ENCODE peak calls at places on chromosomes 13 and 19, in six cellular contexts. N is GM12878, P is H1, L is GM12892, D is HepG2, H is K562. W is an unnamed sample.

GRCh38 chr13:110627351-110627750 is 12.0 kb downstream of the NAXD start:
- DNase-seq in H (no peak), P (no peak), N (no peak), D (no peak), L (no peak), W (no peak)

GRCh38 chr13:105333416-105333815 is 1202.0 kb downstream of the EFNB2 start:
- DNase-seq in P (no peak), H (no peak), N (no peak), D (no peak), L (no peak), W (no peak)

GRCh38 chr19:17339088-17339741 is 1.9 kb downstream of the GTPBP3 start:
- DNase-seq in L (no peak), N (no peak), D (no peak), P (no peak), H (peak; percentile 73), W (no peak)

GRCh38 chr13:26964278-26965057 is 203.9 kb upstream of the GPR12 start:
- DNase-seq in D (no peak), P (no peak), N (no peak), H (no peak), L (no peak), W (no peak)

GRCh38 chr13:88979465-88980180 is 1308.5 kb downstream of the SLITRK5 start:
- DNase-seq in P (no peak), D (no peak), H (no peak), N (no peak), L (no peak), W (no peak)

GRCh38 chr19:15900504-15900903 is 2.6 kb upstream of the CYP4F2 start:
- DNase-seq in L (no peak), H (no peak), N (no peak), D (no peak), P (no peak), W (no peak)

GRCh38 chr19:47102561-47103135 is 10.9 kb downstream of the ZC3H4 start:
- DNase-seq in D (no peak), L (no peak), H (peak; percentile 7), N (no peak), P (no peak), W (no peak)

GRCh38 chr13:111462221-111462764 is 141.9 kb downstream of the TEX29 start:
- DNase-seq in H (no peak), N (no peak), D (no peak), P (no peak), L (no peak), W (no peak)

GRCh38 chr19:46404884-46405658 is 8.3 kb downstream of the CCDC8 start:
- DNase-seq in L (no peak), P (no peak), D (peak; percentile 56), H (peak; percentile 63), N (no peak), W (no peak)

GRCh38 chr19:6528544-6529121 is 2.2 kb upstream of the TNFSF9 start:
- DNase-seq in H (no peak), N (no peak), D (peak; percentile 60), L (no peak), P (no peak), W (no peak)

GRCh38 chr19:32876236-32876918 is 6.8 kb upstream of the SLC7A9 start:
- DNase-seq in L (no peak), H (no peak), N (no peak), D (no peak), P (no peak), W (no peak)

GRCh38 chr13:112931028-112931934 is 37.7 kb upstream of the MCF2L start:
- DNase-seq in L (no peak), P (peak; percentile 13), D (peak; percentile 59), H (peak; percentile 45), N (no peak), W (no peak)

GRCh38 chr19:33702606-33703437 is 81.1 kb downstream of the CHST8 start:
- DNase-seq in D (no peak), H (no peak), N (no peak), L (no peak), P (no peak), W (no peak)

GRCh38 chr13:96000069-96000468 is 53.1 kb downstream of the UGGT2 start:
- DNase-seq in L (no peak), D (no peak), H (no peak), P (no peak), N (no peak), W (no peak)

GRCh38 chr13:31015207-31015606 is 82.8 kb downstream of the TEX26 start:
- DNase-seq in D (no peak), H (no peak), L (no peak), N (no peak), P (no peak), W (no peak)

GRCh38 chr19:18017275-18018083 is 9.5 kb downstream of the ARRDC2 start:
- DNase-seq in D (no peak), P (no peak), N (no peak), H (peak; percentile 6), L (no peak), W (no peak)

GRCh38 chr13:46062190-46062589 is 9.6 kb upstream of the ZC3H13 start:
- DNase-seq in N (no peak), H (no peak), P (no peak), D (no peak), L (no peak), W (no peak)

GRCh38 chr19:46115396-46116109 is 8.9 kb downstream of the IGFL3 start:
- DNase-seq in P (no peak), N (peak; percentile 31), H (no peak), D (no peak), L (peak; percentile 23), W (peak; percentile 39)

GRCh38 chr19:5805465-5806132 is 732 bp downstream of the NRTN start:
- DNase-seq in L (peak; percentile 53), N (no peak), H (peak; percentile 86), P (no peak), D (peak; percentile 65), W (peak; percentile 64)

GRCh38 chr13:85241045-85241444 is 558.2 kb downstream of the SLITRK6 start:
- DNase-seq in L (no peak), H (no peak), P (no peak), N (no peak), D (no peak), W (no peak)

GRCh38 chr13:48333976-48334375 is 30.4 kb downstream of the RB1 start:
- DNase-seq in D (no peak), N (no peak), P (no peak), H (no peak), L (no peak), W (no peak)

GRCh38 chr19:24166055-24166454 is 79.1 kb downstream of the ZNF254 start:
- DNase-seq in D (no peak), P (no peak), H (no peak), L (no peak), N (no peak), W (no peak)
- TF ChIP-seq TAF1 in D (no peak), P (no peak), H (no peak), L (no peak), N (no peak), W (no peak)

GRCh38 chr19:55586976-55587668 is 6.5 kb upstream of the ZNF579 start:
- DNase-seq in L (peak; percentile 92), H (peak; percentile 98), N (peak; percentile 60), P (peak; percentile 84), D (peak; percentile 93), W (peak; percentile 94)
- TF ChIP-seq POLR2A in L (no peak), H (no peak), N (no peak), P (no peak), D (no peak), W (no peak)

DNA sequence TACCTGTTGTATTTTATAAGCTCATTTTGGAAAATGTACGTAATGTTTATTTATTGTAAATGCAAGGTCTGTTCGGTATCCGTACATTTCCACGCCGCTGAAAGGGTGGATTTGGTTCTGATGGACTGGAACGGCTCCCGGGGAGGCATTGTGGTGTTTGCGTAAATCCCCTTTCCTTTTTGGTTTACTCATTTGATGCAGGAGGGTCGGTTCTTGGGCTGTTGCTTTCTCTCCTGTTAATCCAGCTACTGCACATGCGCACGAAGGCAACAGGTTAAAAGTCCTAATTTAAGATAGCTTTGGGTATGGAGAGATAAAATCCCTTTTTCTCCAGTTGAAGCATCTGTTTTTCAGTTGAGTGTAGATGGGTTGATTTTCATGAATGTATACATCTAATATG is 224.4 kb downstream of the TM9SF2 start:
- DNase-seq in D (no peak), H (no peak), N (no peak), P (no peak), L (no peak), W (no peak)
- TF ChIP-seq POLR2AphosphoS5 in D (no peak), H (no peak), N (no peak), P (no peak), L (no peak), W (no peak)

DNA sequence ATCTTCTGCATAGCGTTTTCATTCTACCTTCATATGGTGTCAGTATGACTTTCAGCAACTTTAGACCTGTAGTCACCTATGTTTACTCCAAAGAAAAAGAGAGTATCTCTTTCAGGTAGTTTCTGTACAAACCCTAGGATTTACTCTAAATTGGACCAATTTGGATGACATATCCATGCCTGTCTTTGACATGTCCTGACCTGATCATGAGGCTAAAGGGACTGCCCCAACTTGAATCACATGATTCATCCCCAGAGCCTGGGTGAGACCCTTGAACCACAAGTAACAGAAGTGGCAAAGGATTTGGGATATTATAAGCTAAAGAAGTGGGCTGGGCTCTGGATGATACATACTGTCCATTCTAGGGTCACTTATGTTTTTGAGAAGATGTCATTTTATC is 124.5 kb upstream of the CSNK1A1L start:
- DNase-seq in H (no peak), P (no peak), L (no peak), D (no peak), N (no peak), W (no peak)
- TF ChIP-seq TAF1 in H (no peak), P (no peak), L (no peak), D (no peak), N (no peak), W (no peak)

GRCh38 chr13:75770164-75771145 is 134.3 kb downstream of the LMO7 start:
- DNase-seq in L (no peak), H (no peak), N (no peak), D (no peak), P (no peak), W (no peak)
- TF ChIP-seq POLR2A in L (no peak), H (no peak), N (no peak), D (no peak), P (no peak), W (no peak)

GRCh38 chr19:3572132-3572854 is 451 bp upstream of the HMG20B start:
- DNase-seq in D (peak; percentile 97), P (peak; percentile 100), N (peak; percentile 97), L (peak; percentile 98), H (peak; percentile 95), W (peak; percentile 98)

GRCh38 chr19:3573858-3574637 is 1.3 kb downstream of the HMG20B start:
- DNase-seq in H (peak; percentile 88), P (peak; percentile 97), D (peak; percentile 85), L (peak; percentile 85), N (peak; percentile 49), W (peak; percentile 87)

GRCh38 chr19:3573162-3573857 is 566 bp downstream of the HMG20B start:
- DNase-seq in N (no peak), L (no peak), P (no peak), D (no peak), H (no peak), W (no peak)

GRCh38 chr19:3570619-3571018 is 2.1 kb upstream of the HMG20B start:
- DNase-seq in P (no peak), L (no peak), H (no peak), N (no peak), D (peak; percentile 67), W (no peak)

DNA sequence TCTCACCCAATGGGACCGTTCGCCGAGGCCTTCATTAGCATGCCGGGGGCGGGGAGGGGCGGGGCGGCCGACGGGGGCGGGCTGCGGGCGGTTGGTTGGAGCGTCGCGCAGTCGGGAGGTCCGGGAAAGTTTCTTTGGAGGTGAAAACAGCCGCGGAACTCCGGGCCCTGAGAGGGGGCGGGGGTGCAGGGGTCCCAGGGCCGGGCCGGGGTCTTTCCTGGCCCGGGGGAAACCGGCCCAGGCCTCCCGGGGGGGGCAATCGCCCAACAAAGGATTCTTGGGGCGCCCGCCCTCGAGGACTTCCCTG is at the start of gene HMG20B:
- DNase-seq in L (no peak), D (no peak), H (peak; percentile 33), P (no peak), N (no peak), W (no peak)
- TF ChIP-seq POLR2AphosphoS5 in L (no peak), D (no peak), H (peak; percentile 21), P (no peak), N (no peak), W (no peak)

W was measured in GM12891.